ENCODE peak calls at places on chromosomes 11 and 22, in ten cellular contexts. U, E, Q, G, P, D, I, S, K and Z are unnamed samples.
A peak's percentile ranks its signal among the peaks of the same experiment; 100 is the strongest.

GRCh38 chr11:1388763-1389102 is 1.0 kb upstream of the BRSK2 start:
- DNase-seq in U (no peak), E (no peak), Q (no peak), G (no peak), P (no peak), D (no peak), I (no peak), S (peak; percentile 34), K (peak; percentile 49), Z (no peak)

GRCh38 chr11:121551463-121551862 is 98.7 kb upstream of the SORL1-AS1 start:
- DNase-seq in U (peak; percentile 32), E (no peak), Q (no peak), G (no peak), P (no peak), D (no peak), I (no peak), S (no peak), K (no peak), Z (peak; percentile 50)

GRCh38 chr11:69416123-69416475 is 65.4 kb upstream of the LINC01488 start:
- DNase-seq in U (no peak), E (no peak), Q (no peak), G (no peak), P (no peak), D (no peak), I (no peak), S (no peak), K (no peak), Z (no peak)

GRCh38 chr11:75371930-75372876 is 20.7 kb upstream of the ARRB1 start:
- DNase-seq in U (no peak), E (no peak), Q (peak; percentile 59), G (no peak), P (no peak), D (no peak), I (no peak), S (peak; percentile 41), K (no peak), Z (no peak)

GRCh38 chr22:35400335-35400680 is 368 bp downstream of the MCM5 start:
- DNase-seq in U (no peak), E (no peak), Q (no peak), G (peak; percentile 9), P (no peak), D (no peak), I (no peak), S (peak; percentile 45), K (peak; percentile 64), Z (no peak)

GRCh38 chr11:35484435-35484834 is 41.0 kb downstream of the PAMR1 start:
- DNase-seq in U (no peak), E (no peak), Q (no peak), G (no peak), P (no peak), D (peak; percentile 63), I (no peak), S (no peak), K (no peak), Z (no peak)

GRCh38 chr22:21939392-21940319 is 13.0 kb downstream of the PPM1F start:
- DNase-seq in U (no peak), E (no peak), Q (no peak), G (no peak), P (no peak), D (no peak), I (no peak), S (no peak), K (no peak), Z (no peak)

GRCh38 chr11:120179071-120179672 is 31.7 kb upstream of the OAF start:
- DNase-seq in U (no peak), E (no peak), Q (no peak), G (no peak), P (no peak), D (no peak), I (no peak), S (peak; percentile 5), K (no peak), Z (peak; percentile 74)

GRCh38 chr22:29028468-29028867 is 33.2 kb downstream of the C22orf31 start:
- DNase-seq in U (no peak), E (no peak), Q (no peak), G (no peak), P (no peak), D (no peak), I (no peak), S (no peak), K (no peak), Z (no peak)

GRCh38 chr11:131737357-131737756 is 366.9 kb downstream of the NTM start:
- DNase-seq in U (no peak), E (no peak), Q (no peak), G (no peak), P (no peak), D (no peak), I (no peak), S (no peak), K (no peak), Z (no peak)